ENCODE peak calls at places on chromosomes 16 and 17, in five cellular contexts. R is HCT116, Y is GM23248, C is HepG2, F is A673. J is an unnamed sample. For H3K27me3 and H3K4me1, the result is how much of the 10 kb centered on the place peaks cover.

GRCh38 chr17:61065263-61065773 is 334.3 kb upstream of the TBX2 start:
- DNase-seq in Y (peak), F (no peak), R (no peak), C (peak), J (peak)

GRCh38 chr17:55717898-55718735 is 4.5 kb downstream of the TMEM100 start:
- DNase-seq in R (peak), C (peak), Y (peak), F (peak), J (peak)

GRCh38 chr16:89534147-89534788 is 26.1 kb downstream of the SPG7 start:
- DNase-seq in Y (peak), F (peak), C (no peak), R (no peak), J (no peak)

GRCh38 chr17:16273929-16274339 is 56.9 kb downstream of the PIGL start:
- DNase-seq in F (no peak), Y (no peak), C (no peak), R (no peak), J (no peak)

GRCh38 chr16:70473446-70474319 is 19.3 kb downstream of the FCSK start:
- DNase-seq in F (no peak), Y (no peak), R (no peak), C (no peak), J (no peak)

GRCh38 chr17:42913981-42914617 is 13.5 kb downstream of the G6PC1 start:
- DNase-seq in R (no peak), Y (no peak), F (no peak), C (no peak), J (no peak)

GRCh38 chr17:48599373-48599772 is 5.4 kb downstream of the HOXB6 start:
- DNase-seq in Y (no peak), C (no peak), R (no peak), F (no peak), J (no peak)

GRCh38 chr16:30650369-30651123 is at the start of gene PRR14:
- DNase-seq in Y (peak), F (peak), R (peak), C (peak), J (peak)

DNA sequence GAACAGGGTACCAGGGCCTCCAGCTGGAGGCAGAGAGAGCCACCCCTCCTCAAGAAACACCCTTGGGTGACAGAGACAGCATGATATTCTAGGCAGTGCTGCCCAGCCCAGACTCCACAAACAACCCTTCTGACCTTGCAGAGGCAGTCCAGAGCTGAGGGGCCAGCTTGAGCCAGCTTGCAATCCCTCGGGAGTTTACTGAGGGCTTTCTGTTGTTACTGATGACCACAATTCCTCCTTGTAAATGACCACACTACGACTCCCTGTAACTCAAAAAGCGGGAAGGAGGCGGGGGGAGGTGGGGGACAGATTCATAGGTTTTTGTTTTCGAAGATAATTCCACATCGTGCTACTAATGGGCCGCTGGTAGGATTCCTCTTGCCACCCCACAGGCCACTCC is 18.7 kb upstream of the MNT start:
- DNase-seq in F (no peak), C (no peak), Y (no peak), R (no peak), J (no peak)
- H3K27me3 ChIP-seq in F (under half), C (under half), Y (under half), R (under half), J (under half)

DNA sequence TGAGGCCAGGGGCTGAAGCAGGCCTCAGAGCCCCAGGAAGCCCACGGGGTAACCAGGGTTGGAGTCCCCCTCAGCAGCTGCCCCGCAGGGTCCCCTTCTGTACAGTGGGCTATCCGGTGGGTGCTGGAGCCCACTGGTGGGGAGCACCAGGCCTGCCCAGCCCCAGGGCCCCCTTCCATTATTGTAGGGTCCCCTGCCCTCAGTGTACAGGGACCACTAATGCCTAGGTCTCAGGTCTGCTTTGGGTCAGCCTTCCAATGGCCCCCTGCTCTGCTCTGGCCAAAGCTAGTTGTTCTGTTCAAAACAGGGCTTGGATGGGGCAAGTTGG is 1.1 kb downstream of the ADAM11 start:
- DNase-seq in C (no peak), Y (no peak), F (no peak), R (no peak), J (no peak)
- TF ChIP-seq EZH2 in C (no peak), Y (no peak), F (no peak), R (no peak), J (no peak)

DNA sequence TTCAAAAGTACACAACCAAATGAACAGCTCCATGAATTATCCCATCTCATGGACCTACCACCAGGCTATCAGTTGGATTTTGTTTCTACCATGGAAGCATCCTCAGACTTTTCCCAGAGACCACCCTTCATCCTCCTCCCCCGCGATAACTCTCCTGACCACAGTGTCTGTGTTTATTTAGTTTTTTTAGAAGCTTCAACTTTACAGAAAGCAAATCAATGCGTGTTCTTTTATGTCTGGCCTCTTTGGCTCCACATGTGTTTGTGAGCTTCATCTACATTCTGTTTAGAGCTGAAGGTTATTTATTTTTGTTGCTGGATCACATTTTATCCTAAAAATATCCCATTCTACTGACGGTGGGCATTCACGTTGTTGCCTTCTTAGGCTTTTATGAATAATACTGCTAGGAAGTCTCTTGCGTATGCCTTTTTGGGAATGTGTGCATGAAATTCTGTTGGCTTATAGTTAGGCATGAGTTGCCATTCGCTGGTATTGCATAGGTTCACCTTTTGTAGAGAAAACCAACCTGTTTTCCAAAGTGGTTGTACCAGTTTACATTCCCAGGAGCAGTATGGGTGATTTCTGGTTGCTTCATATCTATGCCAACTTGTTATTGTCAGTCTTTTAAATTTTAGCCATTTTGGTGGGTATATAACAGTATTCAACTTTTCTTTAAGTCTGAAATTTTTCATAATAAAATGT is 83.0 kb downstream of the CMIP start:
- DNase-seq in Y (no peak), F (no peak), R (no peak), C (no peak), J (no peak)
- H3K4me1 ChIP-seq in Y (under half), F (under half), R (half or more), C (half or more), J (under half)

DNA sequence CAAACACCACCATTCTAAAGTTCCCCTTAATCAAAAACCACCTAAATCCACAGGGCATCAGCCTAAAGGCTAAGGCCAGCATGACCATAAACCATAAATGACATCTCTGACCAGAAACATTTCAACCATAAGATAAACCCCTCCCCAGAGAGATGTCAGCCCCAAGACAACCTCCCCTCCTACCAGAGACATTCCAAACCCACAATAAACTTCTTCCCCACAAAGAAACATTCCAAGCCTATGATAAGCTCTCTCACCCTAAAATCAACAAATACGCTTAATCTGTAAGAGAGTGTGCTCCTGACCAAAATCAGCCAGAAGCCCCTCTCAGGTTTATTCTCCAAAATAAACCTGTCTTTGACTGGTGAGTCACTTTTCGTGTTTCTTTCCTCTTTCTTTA is 54.8 kb downstream of the SLFN5 start:
- DNase-seq in F (no peak), R (no peak), C (no peak), Y (peak), J (no peak)
- H3K27me3 ChIP-seq in F (under half), R (under half), C (under half), Y (under half), J (under half)

GRCh38 chr16:9557713-9558112 is 466.3 kb downstream of the HAPSTR1 start:
- DNase-seq in Y (no peak), F (no peak), R (no peak), C (no peak), J (no peak)
- TF ChIP-seq EZH2 in Y (no peak), F (no peak), R (no peak), C (no peak), J (no peak)

DNA sequence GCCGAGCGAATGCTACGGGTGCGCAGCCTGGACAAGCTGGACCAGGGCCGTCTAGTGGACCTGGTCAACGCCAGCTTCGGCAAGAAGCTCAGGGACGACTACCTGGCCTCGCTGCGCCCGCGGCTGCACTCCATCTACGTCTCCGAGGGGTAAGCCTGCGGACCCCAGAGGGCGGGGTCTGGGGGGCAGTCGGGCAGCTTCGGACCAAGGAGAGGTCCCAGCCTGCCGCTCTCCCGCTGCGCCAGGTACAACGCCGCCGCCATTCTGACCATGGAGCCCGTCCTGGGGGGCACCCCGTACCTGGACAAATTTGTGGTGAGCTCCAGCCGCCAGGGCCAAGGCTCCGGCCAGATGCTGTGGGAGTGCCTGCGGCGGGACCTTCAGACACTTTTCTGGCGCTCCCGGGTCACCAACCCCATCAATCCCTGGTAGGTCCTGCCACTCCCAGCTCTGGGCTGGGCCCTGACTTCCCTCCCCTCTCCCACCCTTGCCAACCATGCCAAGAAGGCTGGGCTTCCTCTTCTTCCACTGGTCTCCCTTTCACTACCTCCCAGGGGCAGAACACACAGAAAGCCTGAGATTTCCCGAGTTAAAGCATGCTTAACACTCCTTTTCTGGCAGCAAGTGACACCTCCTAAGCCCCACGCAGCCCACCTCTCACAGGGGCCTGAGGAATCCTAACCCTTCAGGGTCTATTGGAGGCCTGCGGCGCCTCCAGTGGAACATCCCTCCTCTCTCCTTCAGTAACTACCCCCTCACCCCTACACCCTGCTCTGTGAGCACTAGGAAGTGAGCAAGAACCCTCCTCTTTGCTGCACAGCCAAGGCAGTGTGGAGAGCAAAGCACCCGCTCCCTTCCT is 3.2 kb downstream of the NAGS start:
- DNase-seq in F (no peak), C (no peak), Y (peak), R (no peak), J (no peak)
- H3K4me1 ChIP-seq in F (under half), C (half or more), Y (under half), R (under half), J (under half)

GRCh38 chr17:58254803-58255202 is 16.4 kb downstream of the LPO start:
- DNase-seq in R (peak), F (no peak), C (no peak), Y (no peak), J (peak)

GRCh38 chr17:58250344-58251011 is 12.1 kb downstream of the LPO start:
- DNase-seq in C (peak), Y (no peak), R (no peak), F (no peak), J (no peak)

GRCh38 chr17:58249270-58250133 is 11.1 kb downstream of the LPO start:
- DNase-seq in C (peak), Y (peak), F (peak), R (peak), J (peak)

GRCh38 chr17:58253082-58253481 is 14.7 kb downstream of the LPO start:
- DNase-seq in Y (no peak), R (no peak), C (no peak), F (no peak), J (no peak)

GRCh38 chr17:58252141-58252540 is 13.8 kb downstream of the LPO start:
- DNase-seq in C (no peak), F (no peak), R (no peak), Y (no peak), J (peak)
- H3K27me3 ChIP-seq in C (half or more), F (under half), R (under half), Y (under half), J (half or more)

DNA sequence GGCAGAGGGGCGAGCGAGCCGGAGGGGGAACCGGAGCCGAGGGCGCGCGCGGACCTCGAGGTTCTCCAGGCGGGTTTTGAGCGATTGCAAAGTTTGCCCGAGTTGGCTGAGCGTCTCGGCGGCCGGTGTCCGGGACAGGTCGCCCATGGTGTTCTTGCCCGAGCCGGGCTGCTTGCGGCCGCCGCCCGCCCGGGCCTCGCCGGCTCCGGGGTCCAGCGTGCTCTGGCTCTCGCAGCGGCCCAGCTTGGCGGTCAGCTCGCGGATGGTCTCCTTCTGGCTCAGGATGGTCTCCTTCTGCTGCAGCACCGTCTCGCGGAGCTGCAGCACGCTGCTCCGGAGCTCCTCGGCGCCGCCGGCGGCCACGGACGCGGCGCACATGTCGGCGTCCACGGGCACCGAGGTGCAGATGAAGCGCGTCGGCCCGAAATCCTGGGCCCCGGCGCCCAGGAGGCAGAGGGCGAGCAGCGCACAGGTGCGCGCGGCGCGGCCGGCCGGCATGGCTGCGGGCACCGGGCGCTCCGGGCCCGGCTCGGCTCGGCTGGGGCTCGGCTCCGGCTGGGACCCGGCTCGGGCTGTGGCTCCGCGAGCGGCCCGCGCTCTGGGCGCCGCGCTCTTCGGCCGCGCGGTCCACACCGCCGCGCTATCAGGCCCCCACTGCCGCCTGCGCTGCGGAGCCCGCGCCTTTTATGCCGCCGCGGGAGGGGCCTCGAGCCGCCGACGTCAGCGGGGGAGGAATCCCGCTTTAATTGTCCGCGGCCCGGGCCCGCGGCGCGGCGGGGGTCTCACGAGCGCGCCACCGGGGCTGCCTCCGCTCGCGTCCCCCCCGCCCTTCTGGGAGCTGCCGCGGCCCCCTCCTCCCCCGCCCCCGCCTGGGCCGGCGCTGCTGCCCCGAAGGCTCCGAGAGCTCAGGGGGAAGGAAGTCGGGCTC is at the start of gene NPTX1:
- DNase-seq in Y (peak), R (no peak), C (no peak), F (no peak), J (peak)
- TF ChIP-seq EZH2 in Y (no peak), R (no peak), C (peak), F (peak), J (no peak)

GRCh38 chr17:20225162-20226115 is 216.3 kb downstream of the SPECC1 start:
- DNase-seq in R (no peak), C (no peak), Y (no peak), F (peak), J (no peak)

GRCh38 chr17:20224379-20224778 is 215.2 kb downstream of the SPECC1 start:
- DNase-seq in R (no peak), Y (no peak), F (no peak), C (no peak), J (no peak)

GRCh38 chr17:20228410-20228809 is 219.3 kb downstream of the SPECC1 start:
- DNase-seq in R (no peak), C (no peak), F (no peak), Y (no peak), J (no peak)

GRCh38 chr17:20226814-20227482 is 217.8 kb downstream of the SPECC1 start:
- DNase-seq in R (peak), Y (peak), F (peak), C (peak), J (peak)

DNA sequence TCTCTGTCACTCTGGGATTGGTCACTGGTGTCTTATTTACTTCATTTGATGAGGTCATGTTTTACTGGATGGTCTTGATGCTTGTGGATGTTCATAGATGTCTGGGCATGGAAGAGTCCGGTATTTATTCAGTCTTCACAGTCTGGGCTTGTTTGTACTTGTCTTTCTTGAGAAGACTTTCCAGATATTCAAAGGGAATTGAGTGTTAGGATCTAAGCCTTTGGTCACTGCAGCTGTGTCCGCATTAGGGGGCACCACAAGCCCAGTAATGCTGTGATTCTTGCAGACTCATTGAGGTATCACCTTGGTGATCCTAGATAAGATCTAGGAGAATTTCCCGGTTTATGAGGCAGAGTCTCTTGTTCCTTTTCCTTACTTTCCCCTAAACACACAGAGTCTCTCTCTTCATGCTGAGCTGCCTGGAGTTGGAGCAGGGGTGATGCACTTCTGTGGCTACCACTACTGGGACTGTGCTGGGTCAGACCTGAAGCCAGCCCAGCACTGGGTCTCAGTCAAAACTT is 214.7 kb downstream of the SPECC1 start:
- DNase-seq in F (no peak), C (no peak), R (no peak), Y (no peak), J (no peak)
- H3K4me1 ChIP-seq in F (under half), C (under half), R (under half), Y (under half), J (under half)

J was measured in hepatocyte.